ENCODE peak calls at places on chromosomes 13 and 19, in eight cellular contexts. R is testis; M is ascending aorta; U is thoracic aorta; V is breast epithelium; F is dorsolateral prefrontal cortex; T is CD4-positive, CD25-positive, alpha-beta regulatory T cell; L is psoas muscle. E is an unnamed sample.

GRCh38 chr13:44686478-44687071 is 110.4 kb upstream of the TSC22D1 start:
- DNase-seq in U (no peak), L (no peak), R (no peak), M (no peak), F (no peak), V (no peak), T (no peak), E (no peak)

GRCh38 chr13:37621811-37622361 is 23.3 kb upstream of the POSTN start:
- DNase-seq in L (no peak), R (no peak), U (no peak), F (no peak), M (no peak), V (no peak), T (no peak), E (no peak)

GRCh38 chr19:54465367-54466109 is 2.0 kb upstream of the LENG9 start:
- DNase-seq in F (no peak), R (no peak), T (no peak), V (no peak), M (peak), U (no peak), L (peak), E (no peak)

GRCh38 chr13:109794095-109794494 is 7.7 kb upstream of the IRS2 start:
- DNase-seq in M (no peak), R (no peak), F (no peak), V (no peak), T (no peak), L (no peak), U (no peak), E (no peak)

GRCh38 chr19:6250909-6251308 is 28.9 kb downstream of the MLLT1 start:
- DNase-seq in R (no peak), U (no peak), L (no peak), F (peak), V (no peak), T (no peak), M (no peak), E (no peak)

GRCh38 chr19:6761053-6761676 is 6.1 kb downstream of the SH2D3A start:
- DNase-seq in R (peak), T (peak), V (no peak), F (no peak), M (no peak), L (no peak), U (no peak), E (no peak)

GRCh38 chr19:4581381-4582111 is 22.1 kb upstream of the SEMA6B start:
- DNase-seq in M (no peak), L (no peak), T (no peak), F (no peak), V (no peak), U (no peak), R (no peak), E (no peak)

GRCh38 chr13:84658881-84659661 is 776.8 kb upstream of the SLITRK1 start:
- DNase-seq in U (no peak), V (no peak), F (no peak), L (no peak), R (no peak), M (no peak), T (no peak), E (no peak)

GRCh38 chr19:29563688-29564087 is 37.9 kb downstream of the VSTM2B start:
- DNase-seq in M (no peak), U (no peak), T (no peak), R (no peak), F (no peak), V (no peak), L (no peak), E (no peak)

GRCh38 chr19:21595185-21595584 is 89.8 kb downstream of the ZNF429 start:
- DNase-seq in M (no peak), L (no peak), V (no peak), U (no peak), R (no peak), F (no peak), T (no peak), E (no peak)

GRCh38 chr13:20796791-20797513 is 23.2 kb upstream of the EEF1AKMT1 start:
- DNase-seq in V (no peak), L (no peak), T (peak), F (no peak), R (no peak), U (no peak), M (no peak), E (no peak)

GRCh38 chr19:10222201-10222890 is 8.8 kb downstream of the S1PR2 start:
- DNase-seq in R (no peak), T (no peak), U (no peak), M (no peak), V (no peak), L (no peak), F (no peak), E (no peak)

GRCh38 chr13:112687836-112688559 is 1.8 kb upstream of the ATP11A start:
- DNase-seq in F (peak), V (no peak), U (no peak), R (no peak), M (peak), L (no peak), T (no peak), E (no peak)

GRCh38 chr19:30325657-30326056 is 46.5 kb upstream of the ZNF536 start:
- DNase-seq in V (no peak), L (no peak), U (no peak), T (no peak), M (no peak), R (no peak), F (no peak), E (no peak)

GRCh38 chr19:18418725-18419194 is 438 bp upstream of the SSBP4 start:
- DNase-seq in U (no peak), F (peak), T (no peak), M (peak), L (peak), R (peak), V (no peak), E (no peak)

GRCh38 chr19:10858204-10858828 is 10.1 kb downstream of the C19orf38 start:
- DNase-seq in F (no peak), U (no peak), M (no peak), L (no peak), R (no peak), V (no peak), T (peak), E (no peak)

GRCh38 chr19:19540707-19541515 is 2.8 kb downstream of the CILP2 start:
- DNase-seq in U (no peak), T (peak), M (no peak), F (no peak), L (no peak), R (peak), V (peak), E (peak)

GRCh38 chr13:108084840-108085239 is 130.5 kb downstream of the LIG4 start:
- DNase-seq in R (no peak), V (no peak), T (no peak), M (no peak), U (no peak), F (no peak), L (no peak), E (no peak)

GRCh38 chr19:23440207-23440606 is 44.9 kb upstream of the ZNF91 start:
- DNase-seq in M (no peak), R (no peak), U (no peak), L (no peak), V (no peak), T (no peak), F (no peak), E (no peak)

GRCh38 chr19:10861118-10861651 is 10.2 kb upstream of the CARM1 start:
- DNase-seq in L (no peak), U (no peak), F (no peak), T (peak), V (no peak), R (peak), M (no peak), E (no peak)

GRCh38 chr19:7177926-7178325 is 108.4 kb downstream of the ZNF557 start:
- DNase-seq in L (no peak), F (no peak), T (no peak), M (no peak), V (no peak), R (no peak), U (no peak), E (no peak)

GRCh38 chr13:114019367-114019766 is 45.5 kb upstream of the C13orf46 start:
- DNase-seq in M (no peak), U (no peak), R (peak), V (no peak), L (peak), F (no peak), T (peak), E (no peak)

GRCh38 chr13:28415994-28416411 is 78.9 kb downstream of the FLT1 start:
- DNase-seq in R (no peak), U (no peak), M (no peak), V (no peak), F (no peak), L (no peak), T (peak), E (no peak)

GRCh38 chr19:35501684-35502083 is 11.4 kb upstream of the KRTDAP start:
- DNase-seq in U (no peak), V (no peak), L (no peak), T (no peak), M (no peak), R (no peak), F (no peak), E (no peak)

GRCh38 chr13:114161028-114161556 is 18.0 kb upstream of the CFAP97D2 start:
- DNase-seq in U (no peak), R (peak), F (no peak), T (no peak), M (peak), V (no peak), L (no peak), E (no peak)

GRCh38 chr19:6067975-6068374 is 42.3 kb downstream of the RFX2 start:
- DNase-seq in L (no peak), F (no peak), T (no peak), V (no peak), U (no peak), R (no peak), M (peak), E (no peak)

GRCh38 chr19:56111601-56112312 is 9.3 kb downstream of the ZNF787 start:
- DNase-seq in R (peak), L (peak), T (peak), F (no peak), M (peak), U (no peak), V (no peak), E (no peak)

GRCh38 chr19:14147797-14148605 is 11.6 kb upstream of the ASF1B start:
- DNase-seq in M (peak), V (peak), T (peak), R (peak), F (peak), U (no peak), L (peak), E (peak)

GRCh38 chr19:40780582-40780981 is 2.5 kb downstream of the RAB4B start:
- DNase-seq in U (no peak), F (no peak), R (no peak), L (no peak), T (no peak), V (no peak), M (no peak), E (no peak)

GRCh38 chr19:12791345-12792047 is at the start of gene JUNB:
- DNase-seq in R (peak), F (peak), V (peak), T (peak), M (peak), L (peak), U (peak), E (no peak)

GRCh38 chr19:13794388-13794751 is 873 bp upstream of the ZSWIM4 start:
- DNase-seq in V (peak), L (peak), F (no peak), R (peak), T (no peak), M (peak), U (peak), E (no peak)

GRCh38 chr19:3397266-3398022 is 31.1 kb downstream of the NFIC start:
- DNase-seq in F (no peak), M (no peak), U (no peak), L (no peak), T (no peak), R (peak), V (peak), E (no peak)

GRCh38 chr19:56162258-56162657 is 13.6 kb upstream of the GALP start:
- DNase-seq in M (no peak), L (no peak), T (no peak), U (no peak), R (no peak), V (no peak), F (no peak), E (no peak)

GRCh38 chr13:89899302-89900103 is 1448.0 kb upstream of the MIR17HG start:
- DNase-seq in V (no peak), L (no peak), T (no peak), U (no peak), R (no peak), M (no peak), F (no peak), E (no peak)

GRCh38 chr19:18253716-18254115 is 20.5 kb downstream of the IQCN start:
- DNase-seq in F (no peak), R (no peak), L (no peak), V (no peak), T (no peak), U (no peak), M (no peak), E (no peak)

GRCh38 chr19:3224346-3225325 is at the start of gene CELF5:
- DNase-seq in V (peak), T (peak), L (peak), R (peak), M (no peak), F (no peak), U (no peak), E (no peak)

GRCh38 chr13:25923217-25924085 is 128.4 kb downstream of the SHISA2 start:
- DNase-seq in R (no peak), U (no peak), M (no peak), V (no peak), F (no peak), T (no peak), L (no peak), E (no peak)

GRCh38 chr19:50563597-50563996 is 4.6 kb downstream of the LRRC4B start:
- DNase-seq in M (no peak), L (no peak), V (no peak), T (no peak), F (no peak), R (no peak), U (no peak), E (no peak)

GRCh38 chr13:112145221-112146072 is 78.5 kb downstream of the SOX1 start:
- DNase-seq in T (no peak), R (no peak), U (no peak), V (no peak), M (no peak), F (no peak), L (no peak), E (no peak)

GRCh38 chr13:82751221-82751620 is 1131.1 kb downstream of the SLITRK1 start:
- DNase-seq in L (no peak), M (no peak), V (no peak), U (no peak), F (no peak), R (no peak), T (no peak), E (no peak)

GRCh38 chr13:82749551-82749950 is 1132.7 kb downstream of the SLITRK1 start:
- DNase-seq in U (no peak), V (no peak), R (no peak), T (no peak), M (no peak), L (no peak), F (no peak), E (no peak)

GRCh38 chr13:82747331-82747730 is 1134.9 kb downstream of the SLITRK1 start:
- DNase-seq in L (no peak), R (no peak), F (no peak), V (no peak), T (no peak), M (no peak), U (no peak), E (no peak)

DNA sequence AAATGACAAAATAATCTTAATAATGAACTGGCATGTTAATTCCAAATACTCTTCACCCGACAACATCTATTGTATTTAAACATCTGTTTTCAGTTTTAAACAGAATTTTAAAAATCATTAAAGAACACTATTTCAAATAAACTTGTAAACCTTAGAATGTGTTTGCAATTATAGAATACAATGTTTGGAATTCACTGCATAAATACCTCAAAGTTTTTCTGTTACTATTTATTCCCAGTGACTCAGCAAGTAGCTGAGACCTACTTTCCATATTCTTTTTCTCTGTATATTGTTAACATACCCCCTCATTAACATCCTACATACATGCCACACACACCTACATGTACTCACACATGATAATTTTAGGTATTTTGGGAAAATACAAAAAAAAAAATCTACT is 1134.3 kb downstream of the SLITRK1 start:
- DNase-seq in U (no peak), F (no peak), R (no peak), L (no peak), T (no peak), V (no peak), M (no peak), E (no peak)
- H3K4me3 ChIP-seq in U (no peak), F (no peak), R (no peak), L (no peak), T (no peak), V (no peak), M (no peak), E (no peak)

GRCh38 chr13:23377603-23378002 is 55.9 kb downstream of the SACS start:
- DNase-seq in T (no peak), L (no peak), R (no peak), U (no peak), V (no peak), F (no peak), M (peak), E (no peak)
- H3K27ac ChIP-seq in T (no peak), L (peak), R (peak), U (peak), V (peak), F (peak), M (peak), E (no peak)

GRCh38 chr19:1068111-1069001 is 1.4 kb downstream of the ARHGAP45 start:
- DNase-seq in L (peak), V (no peak), T (peak), U (no peak), R (no peak), M (no peak), F (no peak), E (no peak)
- H3K4me3 ChIP-seq in L (peak), V (peak), T (peak), U (peak), R (no peak), M (peak), F (no peak), E (no peak)

GRCh38 chr13:29428992-29429315 is 166.5 kb downstream of the SLC7A1 start:
- DNase-seq in U (no peak), V (no peak), L (no peak), M (no peak), F (no peak), R (no peak), T (no peak), E (no peak)

GRCh38 chr13:29434217-29434940 is 161.1 kb downstream of the SLC7A1 start:
- DNase-seq in F (no peak), U (no peak), T (no peak), M (no peak), L (no peak), V (no peak), R (no peak), E (no peak)

GRCh38 chr13:29427937-29428309 is 167.6 kb downstream of the SLC7A1 start:
- DNase-seq in R (no peak), L (no peak), T (no peak), U (no peak), M (no peak), F (no peak), V (no peak), E (no peak)

GRCh38 chr13:29428310-29428991 is 167.0 kb downstream of the SLC7A1 start:
- DNase-seq in L (no peak), V (no peak), F (no peak), R (peak), U (no peak), M (peak), T (no peak), E (no peak)

GRCh38 chr13:29429496-29429895 is 166.0 kb downstream of the SLC7A1 start:
- DNase-seq in R (no peak), T (no peak), U (no peak), L (no peak), F (no peak), M (no peak), V (no peak), E (no peak)
- H3K27ac ChIP-seq in R (no peak), T (no peak), U (peak), L (no peak), F (no peak), M (peak), V (no peak), E (no peak)

GRCh38 chr13:98761979-98762616 is 9.6 kb upstream of the SLC15A1 start:
- DNase-seq in V (no peak), U (no peak), L (no peak), M (no peak), F (no peak), R (no peak), T (no peak), E (no peak)
- H3K4me3 ChIP-seq in V (peak), U (no peak), L (peak), M (no peak), F (no peak), R (no peak), T (peak), E (no peak)

DNA sequence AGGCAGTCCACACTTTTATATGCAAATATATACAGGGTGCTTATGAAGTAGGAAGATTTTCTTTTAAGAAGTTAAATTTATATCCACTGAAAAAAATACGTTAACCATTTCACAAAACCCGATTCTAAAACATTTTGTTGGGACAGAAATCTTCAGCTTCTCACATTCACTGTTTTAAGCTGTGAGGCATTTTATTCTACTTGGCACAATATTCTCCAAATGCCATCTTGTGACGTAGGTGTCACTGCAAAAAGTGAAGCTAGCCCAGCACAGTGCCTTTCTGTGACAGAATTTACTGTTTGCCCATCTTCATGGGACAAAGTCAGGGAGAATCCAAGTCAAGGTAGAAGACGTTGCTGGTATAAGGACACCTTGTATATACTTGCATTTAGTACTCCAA is 94.5 kb upstream of the SLC15A1 start:
- DNase-seq in R (no peak), M (no peak), U (no peak), L (no peak), T (no peak), F (no peak), V (no peak), E (no peak)
- H3K27ac ChIP-seq in R (no peak), M (no peak), U (no peak), L (no peak), T (no peak), F (no peak), V (no peak), E (no peak)

DNA sequence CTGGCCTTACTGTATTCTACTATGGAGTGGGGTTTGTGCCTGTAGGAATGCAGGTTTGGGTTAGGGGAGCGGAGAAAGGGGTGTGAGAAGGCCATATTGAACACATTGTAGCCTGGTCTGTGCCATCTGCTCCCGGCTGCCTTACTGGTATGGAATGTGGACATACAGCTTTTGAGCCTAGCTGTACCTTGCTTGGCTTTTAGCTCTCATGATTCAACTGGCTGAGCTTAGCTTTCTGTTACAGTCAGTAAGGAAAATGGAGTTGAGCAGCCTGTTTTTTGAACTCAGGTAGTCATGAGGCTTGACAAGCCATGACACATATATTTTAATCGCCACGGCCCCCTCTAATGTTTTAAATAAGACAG is 41.6 kb downstream of the ARHGAP35 start:
- DNase-seq in V (peak), F (no peak), T (no peak), M (no peak), U (no peak), R (no peak), L (no peak), E (no peak)
- H3K4me3 ChIP-seq in V (no peak), F (no peak), T (no peak), M (no peak), U (no peak), R (no peak), L (no peak), E (no peak)